ENCODE peak calls at places on chromosomes 1 and 21, in nine cellular contexts. E is NT2/D1; N is CD8-positive, alpha-beta memory T cell; V is H9; B is heart left ventricle; Z is stomach; A is pancreas; C is tibial artery; G is K562. F is an unnamed sample.

GRCh38 chr1:44249543-44249942 is 36.3 kb downstream of the DMAP1 start:
- DNase-seq in B (peak; percentile 73), G (peak; percentile 49), Z (no peak), V (no peak), E (no peak), N (no peak), A (no peak), C (no peak), F (no peak)

GRCh38 chr1:47876587-47876963 is 120.6 kb downstream of the TRABD2B start:
- DNase-seq in Z (no peak), C (no peak), G (no peak), B (no peak), A (no peak), N (no peak), V (no peak), E (no peak), F (no peak)

GRCh38 chr1:208136459-208137143 is 107.6 kb downstream of the PLXNA2 start:
- DNase-seq in A (no peak), C (no peak), N (no peak), Z (no peak), G (no peak), V (no peak), E (no peak), B (no peak), F (no peak)

GRCh38 chr1:34166191-34167090 is 1.4 kb upstream of the CSMD2 start:
- DNase-seq in N (no peak), B (no peak), V (peak; percentile 82), Z (no peak), G (no peak), E (peak; percentile 85), A (no peak), C (no peak), F (no peak)

GRCh38 chr1:20248954-20249612 is 41.6 kb upstream of the VWA5B1 start:
- DNase-seq in C (no peak), Z (no peak), G (no peak), A (no peak), E (no peak), N (peak; percentile 13), B (no peak), V (no peak), F (no peak)

GRCh38 chr1:206544562-206545257 is 37.4 kb downstream of the RASSF5 start:
- DNase-seq in B (peak; percentile 61), V (peak; percentile 92), E (peak; percentile 86), A (peak; percentile 78), C (peak; percentile 77), N (peak; percentile 75), Z (peak; percentile 80), G (peak; percentile 94), F (peak; percentile 82)

GRCh38 chr1:207049054-207049453 is 2.0 kb downstream of the YOD1 start:
- DNase-seq in C (no peak), V (no peak), A (no peak), N (no peak), E (no peak), G (no peak), Z (no peak), B (no peak), F (no peak)

GRCh38 chr21:32806810-32807386 is 35.3 kb upstream of the PAXBP1 start:
- DNase-seq in A (no peak), C (no peak), E (no peak), Z (no peak), G (no peak), V (no peak), N (no peak), B (no peak), F (no peak)

GRCh38 chr1:237029240-237029639 is 12.7 kb upstream of the RYR2 start:
- DNase-seq in Z (no peak), N (no peak), B (no peak), E (no peak), G (no peak), A (no peak), C (no peak), V (no peak), F (no peak)

GRCh38 chr1:116871772-116872146 is 38.0 kb upstream of the PTGFRN start:
- DNase-seq in G (no peak), B (no peak), A (no peak), Z (no peak), C (no peak), E (no peak), N (no peak), V (no peak), F (no peak)

GRCh38 chr21:40618216-40618615 is 228.7 kb downstream of the DSCAM start:
- DNase-seq in C (no peak), Z (no peak), V (no peak), N (no peak), G (no peak), A (no peak), B (no peak), E (no peak), F (no peak)

GRCh38 chr1:38539931-38540330 is 319.6 kb downstream of the RRAGC start:
- DNase-seq in N (no peak), E (no peak), V (no peak), C (no peak), A (no peak), Z (no peak), B (no peak), G (no peak), F (no peak)

GRCh38 chr1:38546630-38547029 is 312.9 kb downstream of the RRAGC start:
- DNase-seq in V (no peak), Z (no peak), B (no peak), N (no peak), C (no peak), A (no peak), E (no peak), G (no peak), F (no peak)

GRCh38 chr1:38536089-38536488 is 323.5 kb downstream of the RRAGC start:
- DNase-seq in Z (no peak), V (no peak), G (no peak), N (no peak), E (no peak), B (no peak), A (no peak), C (no peak), F (no peak)

GRCh38 chr1:38538834-38539233 is 320.7 kb downstream of the RRAGC start:
- DNase-seq in A (no peak), V (no peak), C (no peak), E (no peak), B (no peak), N (no peak), Z (no peak), G (peak; percentile 52), F (no peak)

DNA sequence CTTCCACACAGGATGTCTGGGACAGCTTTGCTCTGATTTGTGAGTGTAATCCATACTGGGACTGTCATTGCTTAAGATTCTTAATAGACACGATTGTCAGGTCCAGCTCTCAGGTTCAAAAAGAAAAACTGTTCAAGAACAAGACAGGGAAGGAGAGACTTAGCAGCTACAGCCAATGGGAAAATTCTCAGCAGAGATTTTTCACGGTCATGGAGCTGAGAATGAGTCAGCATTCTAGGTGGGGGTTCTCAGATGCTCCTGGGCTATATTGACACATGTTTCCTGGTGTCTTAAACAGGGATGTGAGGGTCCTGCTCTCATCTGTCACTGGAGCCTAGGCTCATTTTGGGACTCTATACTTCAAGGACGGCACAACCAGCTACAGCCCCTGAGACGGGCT is 318.3 kb downstream of the RRAGC start:
- DNase-seq in N (no peak), B (no peak), A (no peak), C (no peak), V (no peak), E (no peak), Z (no peak), G (peak; percentile 52), F (no peak)
- H3K4me1 ChIP-seq in N (no peaks in the 10 kb centered on the region), B (no peaks in the 10 kb centered on the region), A (no peaks in the 10 kb centered on the region), C (no peaks in the 10 kb centered on the region), V (no peaks in the 10 kb centered on the region), E (peaks cover 9% of the 10 kb centered on the region), Z (no peaks in the 10 kb centered on the region), G (no peaks in the 10 kb centered on the region), F (no peaks in the 10 kb centered on the region)

DNA sequence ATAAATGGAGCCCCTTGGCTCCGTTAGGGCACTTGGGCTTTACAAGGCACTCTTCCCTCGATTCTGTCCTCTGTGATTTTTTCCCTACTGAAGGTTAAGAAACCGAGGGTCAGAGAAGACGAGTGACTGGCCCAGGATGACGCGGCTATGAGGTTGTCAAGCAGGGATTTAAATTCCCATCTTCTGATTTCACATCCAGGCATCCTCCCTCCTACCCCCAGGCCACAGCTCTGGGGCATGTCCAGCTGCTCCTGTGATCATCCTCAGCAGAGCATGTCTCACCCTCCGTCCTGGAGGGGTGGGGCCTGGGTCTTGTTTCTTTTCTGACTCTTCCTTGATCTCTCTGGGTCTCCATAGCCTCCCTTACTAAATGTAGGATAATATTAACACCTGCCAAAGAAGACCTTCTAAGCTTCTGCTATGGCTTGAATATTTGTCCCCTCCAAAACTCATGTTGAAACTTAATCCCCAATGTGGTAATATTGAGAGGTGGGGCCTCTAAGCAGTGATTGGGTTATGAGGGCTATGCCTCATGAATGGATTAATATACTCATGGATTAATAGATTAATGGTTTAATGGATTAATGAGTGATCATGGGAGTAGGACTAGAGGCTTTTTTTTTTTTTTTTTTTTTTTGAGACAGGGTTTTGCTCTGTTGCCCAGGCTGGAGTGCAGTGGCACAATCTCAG is 4.6 kb downstream of the CRYBG2 start:
- DNase-seq in G (no peak), N (no peak), V (peak; percentile 17), Z (no peak), A (no peak), B (no peak), E (no peak), C (no peak), F (no peak)
- H3K4me1 ChIP-seq in G (peaks cover 35% of the 10 kb centered on the region), N (no peaks in the 10 kb centered on the region), V (peaks cover 3% of the 10 kb centered on the region), Z (no peaks in the 10 kb centered on the region), A (no peaks in the 10 kb centered on the region), B (no peaks in the 10 kb centered on the region), E (peaks cover 43% of the 10 kb centered on the region), C (no peaks in the 10 kb centered on the region), F (no peaks in the 10 kb centered on the region)

DNA sequence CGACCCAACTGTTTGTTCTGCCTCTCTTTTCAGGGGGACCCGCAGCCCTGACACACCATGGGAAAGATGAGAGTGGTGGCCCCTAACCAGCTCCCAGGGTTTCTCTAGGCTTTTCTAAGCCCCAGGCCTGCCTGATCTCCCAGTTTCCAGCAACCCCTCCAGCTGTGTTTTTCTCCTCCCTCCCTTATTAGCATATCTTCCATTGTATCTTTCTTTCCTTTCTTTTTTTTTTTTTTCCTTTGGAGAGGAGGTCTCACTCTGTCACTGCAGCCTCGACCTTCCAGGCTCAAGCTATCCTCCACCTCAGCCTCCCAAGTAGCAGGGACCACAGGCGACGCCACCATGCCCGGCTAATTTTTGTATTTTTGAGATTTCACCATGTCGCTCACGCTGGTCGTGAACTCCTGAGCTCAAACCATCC is 1.8 kb upstream of the CERS2 start:
- DNase-seq in C (no peak), G (no peak), N (no peak), B (no peak), E (no peak), A (no peak), V (no peak), Z (no peak), F (no peak)
- H3K4me1 ChIP-seq in C (no peaks in the 10 kb centered on the region), G (peaks cover 64% of the 10 kb centered on the region), N (peaks cover 56% of the 10 kb centered on the region), B (no peaks in the 10 kb centered on the region), E (peaks cover 37% of the 10 kb centered on the region), A (peaks cover 12% of the 10 kb centered on the region), V (peaks cover 20% of the 10 kb centered on the region), Z (peaks cover 83% of the 10 kb centered on the region), F (peaks cover 20% of the 10 kb centered on the region)

GRCh38 chr21:42123509-42123908 is 52.4 kb downstream of the UMODL1 start:
- DNase-seq in N (no peak), B (no peak), V (no peak), C (no peak), G (no peak), E (no peak), Z (no peak), A (no peak), F (no peak)
- H3K4me1 ChIP-seq in N (no peaks in the 10 kb centered on the region), B (no peaks in the 10 kb centered on the region), V (no peaks in the 10 kb centered on the region), C (no peaks in the 10 kb centered on the region), G (peaks cover 12% of the 10 kb centered on the region), E (peaks cover 42% of the 10 kb centered on the region), Z (peaks cover 6% of the 10 kb centered on the region), A (no peaks in the 10 kb centered on the region), F (peaks cover 4% of the 10 kb centered on the region)